ENCODE peak calls at places on chromosomes 1 and 21, in five cellular contexts. One of them, this sample, is unnamed.

GRCh38 chr1:197768014-197768413 is 7.3 kb downstream of the DENND1B start:
- DNase-seq in substantia nigra: no peak
- DNase-seq in pancreas: no peak
- DNase-seq in adrenal gland: no peak
- DNase-seq in mammary epithelial cell: no peak
- DNase-seq in this sample: no peak

GRCh38 chr1:176517484-176517883 is 54.5 kb downstream of the PAPPA2 start:
- DNase-seq in substantia nigra: no peak
- DNase-seq in pancreas: no peak
- DNase-seq in adrenal gland: no peak
- DNase-seq in mammary epithelial cell: peak; percentile 84
- DNase-seq in this sample: no peak

GRCh38 chr1:57254006-57254405 is 169.9 kb downstream of the DAB1 start:
- DNase-seq in substantia nigra: no peak
- DNase-seq in pancreas: no peak
- DNase-seq in adrenal gland: no peak
- DNase-seq in mammary epithelial cell: peak; percentile 4
- DNase-seq in this sample: no peak

GRCh38 chr1:231240883-231241735 is at the start of gene GNPAT:
- DNase-seq in substantia nigra: peak; percentile 86
- DNase-seq in pancreas: peak; percentile 96
- DNase-seq in adrenal gland: peak; percentile 86
- DNase-seq in mammary epithelial cell: peak; percentile 83
- DNase-seq in this sample: peak; percentile 84

GRCh38 chr1:98046031-98046641 is 125.3 kb upstream of the DPYD start:
- DNase-seq in substantia nigra: peak; percentile 13
- DNase-seq in pancreas: no peak
- DNase-seq in adrenal gland: no peak
- DNase-seq in mammary epithelial cell: peak; percentile 58
- DNase-seq in this sample: no peak

GRCh38 chr1:53176452-53177344 is 19.9 kb upstream of the CPT2 start:
- DNase-seq in substantia nigra: no peak
- DNase-seq in pancreas: peak; percentile 75
- DNase-seq in adrenal gland: no peak
- DNase-seq in mammary epithelial cell: no peak
- DNase-seq in this sample: no peak

GRCh38 chr1:3063379-3064295 is 5.4 kb upstream of the PRDM16 start:
- DNase-seq in substantia nigra: no peak
- DNase-seq in pancreas: peak; percentile 53
- DNase-seq in adrenal gland: no peak
- DNase-seq in mammary epithelial cell: no peak
- DNase-seq in this sample: peak; percentile 36

GRCh38 chr1:71641903-71642302 is 561.1 kb upstream of the ZRANB2 start:
- DNase-seq in substantia nigra: no peak
- DNase-seq in pancreas: no peak
- DNase-seq in adrenal gland: no peak
- DNase-seq in mammary epithelial cell: no peak
- DNase-seq in this sample: no peak

GRCh38 chr1:153791856-153792253 is 16.6 kb downstream of the SLC27A3 start:
- DNase-seq in substantia nigra: no peak
- DNase-seq in pancreas: no peak
- DNase-seq in adrenal gland: no peak
- DNase-seq in mammary epithelial cell: peak; percentile 81
- DNase-seq in this sample: no peak

GRCh38 chr1:89771991-89772560 is 48.8 kb upstream of the LRRC8D start:
- DNase-seq in substantia nigra: no peak
- DNase-seq in pancreas: no peak
- DNase-seq in adrenal gland: no peak
- DNase-seq in mammary epithelial cell: no peak
- DNase-seq in this sample: no peak

GRCh38 chr1:183138301-183138700 is 47.8 kb upstream of the LAMC2 start:
- DNase-seq in substantia nigra: no peak
- DNase-seq in pancreas: no peak
- DNase-seq in adrenal gland: no peak
- DNase-seq in mammary epithelial cell: peak; percentile 59
- DNase-seq in this sample: no peak
- H3K27ac ChIP-seq in substantia nigra: no peak overlapping the region
- H3K27ac ChIP-seq in pancreas: no peak overlapping the region
- H3K27ac ChIP-seq in adrenal gland: no peak overlapping the region
- H3K27ac ChIP-seq in mammary epithelial cell: peak overlapping the region; percentile 54
- H3K27ac ChIP-seq in this sample: peak overlapping the region; percentile 21

DNA sequence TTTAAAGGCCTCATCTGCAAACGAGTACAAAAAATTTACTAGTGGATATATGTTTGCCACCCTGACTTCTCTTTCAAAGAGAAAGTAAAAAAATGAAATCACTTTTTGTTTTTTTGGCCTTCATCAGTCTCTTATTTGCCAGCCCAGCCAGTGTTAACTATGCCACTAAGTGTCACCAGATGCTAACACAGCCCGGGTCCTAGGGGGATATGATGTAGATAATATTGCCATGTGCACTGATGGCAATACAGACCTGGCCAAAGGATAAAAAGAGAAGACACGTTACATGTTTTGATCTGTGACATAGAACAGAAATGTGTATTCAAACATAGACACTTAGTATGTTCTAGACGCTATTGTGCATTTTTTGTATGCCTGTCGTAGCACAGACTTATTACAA is 6.5 kb downstream of the LRRC53 start:
- DNase-seq in substantia nigra: no peak
- DNase-seq in pancreas: no peak
- DNase-seq in adrenal gland: no peak
- DNase-seq in mammary epithelial cell: no peak
- DNase-seq in this sample: no peak
- H3K27ac ChIP-seq in substantia nigra: no peak overlapping the region
- H3K27ac ChIP-seq in pancreas: no peak overlapping the region
- H3K27ac ChIP-seq in adrenal gland: no peak overlapping the region
- H3K27ac ChIP-seq in mammary epithelial cell: no peak overlapping the region
- H3K27ac ChIP-seq in this sample: no peak overlapping the region

GRCh38 chr1:24112381-24113169 is 640 bp upstream of the MYOM3 start:
- DNase-seq in substantia nigra: peak; percentile 36
- DNase-seq in pancreas: peak; percentile 89
- DNase-seq in adrenal gland: peak; percentile 46
- DNase-seq in mammary epithelial cell: peak; percentile 77
- DNase-seq in this sample: peak; percentile 80
- H3K27ac ChIP-seq in substantia nigra: no peak overlapping the region
- H3K27ac ChIP-seq in pancreas: no peak overlapping the region
- H3K27ac ChIP-seq in adrenal gland: no peak overlapping the region
- H3K27ac ChIP-seq in mammary epithelial cell: no peak overlapping the region
- H3K27ac ChIP-seq in this sample: no peak overlapping the region

DNA sequence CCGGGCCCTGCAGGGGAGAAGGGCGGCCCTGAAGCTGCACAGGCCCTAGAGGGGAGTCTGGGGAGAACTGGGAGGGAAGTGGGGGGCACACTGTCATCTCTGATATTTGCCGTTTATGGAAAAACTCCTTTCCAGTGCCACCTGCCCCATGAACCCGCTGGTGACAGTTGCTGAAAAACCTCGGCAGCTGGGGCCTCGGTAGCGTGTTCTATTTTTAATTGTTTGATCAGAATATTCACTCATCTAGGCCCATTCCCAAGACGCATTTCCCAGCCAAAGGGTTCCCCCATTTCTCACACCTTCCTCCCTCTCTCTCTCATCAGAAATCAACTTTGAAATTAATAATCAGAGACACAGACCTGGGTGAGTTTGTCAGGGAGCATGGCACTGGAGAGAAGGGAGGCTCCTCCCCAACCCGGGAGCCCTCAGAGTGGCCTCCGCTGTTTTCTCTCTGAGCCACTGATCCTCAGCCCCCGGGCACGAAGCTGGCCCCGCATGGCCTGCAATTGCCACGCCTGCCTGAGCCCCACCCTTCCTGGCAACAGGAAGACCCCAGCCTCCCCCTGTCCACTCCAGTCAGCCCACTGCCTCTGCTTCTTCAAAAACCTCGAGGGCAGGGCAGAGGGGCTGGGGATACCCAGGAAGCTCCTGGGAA is 111.1 kb downstream of the CASZ1 start:
- DNase-seq in substantia nigra: no peak
- DNase-seq in pancreas: no peak
- DNase-seq in adrenal gland: no peak
- DNase-seq in mammary epithelial cell: no peak
- DNase-seq in this sample: no peak
- H3K27ac ChIP-seq in substantia nigra: no peak overlapping the region
- H3K27ac ChIP-seq in pancreas: peak overlapping the region; percentile 92
- H3K27ac ChIP-seq in adrenal gland: no peak overlapping the region
- H3K27ac ChIP-seq in mammary epithelial cell: no peak overlapping the region
- H3K27ac ChIP-seq in this sample: peak overlapping the region; percentile 64

GRCh38 chr1:14138627-14139026 is 438.6 kb downstream of the PRDM2 start:
- DNase-seq in substantia nigra: no peak
- DNase-seq in pancreas: no peak
- DNase-seq in adrenal gland: no peak
- DNase-seq in mammary epithelial cell: no peak
- DNase-seq in this sample: no peak
- H3K27ac ChIP-seq in substantia nigra: no peak overlapping the region
- H3K27ac ChIP-seq in pancreas: no peak overlapping the region
- H3K27ac ChIP-seq in adrenal gland: no peak overlapping the region
- H3K27ac ChIP-seq in mammary epithelial cell: peak overlapping the region; percentile 90
- H3K27ac ChIP-seq in this sample: no peak overlapping the region

GRCh38 chr21:46078322-46078981 is 19.5 kb upstream of the COL6A2 start:
- DNase-seq in substantia nigra: no peak
- DNase-seq in pancreas: no peak
- DNase-seq in adrenal gland: no peak
- DNase-seq in mammary epithelial cell: no peak
- DNase-seq in this sample: no peak
- H3K27ac ChIP-seq in substantia nigra: no peak overlapping the region
- H3K27ac ChIP-seq in pancreas: no peak overlapping the region
- H3K27ac ChIP-seq in adrenal gland: no peak overlapping the region
- H3K27ac ChIP-seq in mammary epithelial cell: no peak overlapping the region
- H3K27ac ChIP-seq in this sample: no peak overlapping the region

GRCh38 chr21:43707462-43707861 is 11.5 kb upstream of the PDXK start:
- DNase-seq in substantia nigra: no peak
- DNase-seq in pancreas: peak; percentile 15
- DNase-seq in adrenal gland: no peak
- DNase-seq in mammary epithelial cell: no peak
- DNase-seq in this sample: no peak

GRCh38 chr21:43716376-43717165 is 2.4 kb upstream of the PDXK start:
- DNase-seq in substantia nigra: no peak
- DNase-seq in pancreas: no peak
- DNase-seq in adrenal gland: no peak
- DNase-seq in mammary epithelial cell: no peak
- DNase-seq in this sample: peak; percentile 33

GRCh38 chr21:43708745-43709381 is 10.1 kb upstream of the PDXK start:
- DNase-seq in substantia nigra: no peak
- DNase-seq in pancreas: peak; percentile 17
- DNase-seq in adrenal gland: no peak
- DNase-seq in mammary epithelial cell: no peak
- DNase-seq in this sample: no peak

GRCh38 chr21:43717166-43717853 is 1.6 kb upstream of the PDXK start:
- DNase-seq in substantia nigra: no peak
- DNase-seq in pancreas: peak; percentile 29
- DNase-seq in adrenal gland: no peak
- DNase-seq in mammary epithelial cell: no peak
- DNase-seq in this sample: no peak

DNA sequence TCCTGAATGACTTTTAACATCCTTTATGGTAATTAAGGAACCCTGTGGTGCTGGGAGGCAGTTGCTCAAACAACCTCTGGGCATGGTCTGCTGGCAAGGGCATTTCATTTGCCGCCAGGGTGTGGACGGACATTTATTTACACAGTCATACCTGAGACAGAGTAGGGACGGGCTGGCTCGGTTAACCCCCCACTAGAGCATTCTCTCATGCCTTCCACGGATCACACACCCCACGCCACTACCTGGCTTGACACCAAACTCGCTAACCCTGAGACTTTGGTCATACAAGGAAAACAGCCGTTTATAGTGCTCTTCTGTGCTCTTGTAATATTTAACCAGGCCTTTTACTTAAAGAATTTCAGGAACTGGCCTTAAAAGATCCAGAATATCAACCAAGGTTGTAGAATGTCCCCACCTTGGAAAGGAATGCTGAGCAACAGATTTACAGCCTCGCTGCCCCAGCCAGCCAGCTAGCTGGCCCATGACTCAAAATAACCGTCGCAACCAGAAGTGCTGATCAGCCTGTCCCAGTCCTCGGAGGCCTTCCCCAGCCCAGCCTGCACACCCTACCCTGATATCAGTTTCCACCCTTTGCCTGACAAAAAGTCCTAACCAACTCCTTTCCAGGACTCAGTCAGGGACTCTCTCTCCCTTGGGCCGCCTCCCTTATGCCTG is 6.5 kb upstream of the PDXK start:
- DNase-seq in substantia nigra: no peak
- DNase-seq in pancreas: peak; percentile 49
- DNase-seq in adrenal gland: no peak
- DNase-seq in mammary epithelial cell: peak; percentile 66
- DNase-seq in this sample: peak; percentile 90
- H3K27ac ChIP-seq in substantia nigra: no peak overlapping the region
- H3K27ac ChIP-seq in pancreas: peak overlapping the region; percentile 77
- H3K27ac ChIP-seq in adrenal gland: peak overlapping the region; percentile 44
- H3K27ac ChIP-seq in mammary epithelial cell: peak overlapping the region; percentile 86
- H3K27ac ChIP-seq in this sample: peak overlapping the region; percentile 95

This sample was measured in thyroid gland.